ENCODE peak calls at places on chromosomes 11 and 22, in four cellular contexts. H is IMR-90, L is A549, X is K562. Y is an unnamed sample.

GRCh38 chr11:11297578-11297977 is 55.5 kb downstream of the CSNK2A3 start:
- DNase-seq in H (peak; percentile 29), L (no peak), X (no peak), Y (no peak)

GRCh38 chr11:70546179-70546940 is 148.0 kb downstream of the CTTN start:
- DNase-seq in H (no peak), L (no peak), X (no peak), Y (no peak)

GRCh38 chr11:3169952-3170755 is 5.0 kb upstream of the OSBPL5 start:
- DNase-seq in H (peak; percentile 61), L (no peak), X (no peak), Y (no peak)

GRCh38 chr11:2317354-2318050 is 15.7 kb downstream of the TSPAN32 start:
- DNase-seq in H (no peak), L (no peak), X (no peak), Y (no peak)

GRCh38 chr22:24845036-24845918 is 39.3 kb downstream of the SGSM1 start:
- DNase-seq in H (peak; percentile 9), L (peak; percentile 20), X (no peak), Y (no peak)

GRCh38 chr11:116680349-116681125 is 92.2 kb downstream of the BUD13 start:
- DNase-seq in H (no peak), L (no peak), X (no peak), Y (no peak)

GRCh38 chr22:44050766-44051747 is 27.0 kb downstream of the PARVB start:
- DNase-seq in H (no peak), L (no peak), X (no peak), Y (no peak)

GRCh38 chr11:67022961-67023956 is at the start of gene SYT12:
- DNase-seq in H (no peak), L (peak; percentile 35), X (no peak), Y (no peak)

GRCh38 chr11:27861706-27862430 is 161.6 kb upstream of the BDNF start:
- DNase-seq in H (peak; percentile 95), L (peak; percentile 21), X (no peak), Y (no peak)

GRCh38 chr11:31940396-31941037 is 129.4 kb upstream of the PAX6 start:
- DNase-seq in H (peak; percentile 30), L (no peak), X (no peak), Y (no peak)

GRCh38 chr11:9815486-9816136 is 151.7 kb downstream of the SWAP70 start:
- DNase-seq in H (peak; percentile 87), L (peak; percentile 54), X (no peak), Y (no peak)

GRCh38 chr11:73878771-73879170 is 2.0 kb downstream of the PAAF1 start:
- DNase-seq in H (no peak), L (no peak), X (no peak), Y (no peak)

GRCh38 chr22:46071451-46072029 is 78.8 kb upstream of the PPARA start:
- DNase-seq in H (peak; percentile 90), L (peak; percentile 92), X (no peak), Y (no peak)

GRCh38 chr11:128455766-128456165 is 131.6 kb downstream of the ETS1 start:
- DNase-seq in H (no peak), L (no peak), X (no peak), Y (no peak)

GRCh38 chr22:45162531-45162930 is 1.2 kb upstream of the NUP50 start:
- DNase-seq in H (no peak), L (no peak), X (no peak), Y (no peak)

GRCh38 chr22:40183029-40183581 is 5.4 kb downstream of the TNRC6B start:
- DNase-seq in H (peak; percentile 87), L (no peak), X (no peak), Y (no peak)

GRCh38 chr11:43580735-43581369 is 99.7 kb upstream of the HSD17B12 start:
- DNase-seq in H (peak; percentile 24), L (no peak), X (peak; percentile 67), Y (no peak)

GRCh38 chr11:36023922-36024321 is 80.1 kb downstream of the LDLRAD3 start:
- DNase-seq in H (peak; percentile 60), L (no peak), X (no peak), Y (no peak)
- TF ChIP-seq ELK1 in H (no peak), L (no peak), X (no peak), Y (no peak)

GRCh38 chr11:57474751-57475115 is 14.4 kb downstream of the RTN4RL2 start:
- DNase-seq in H (no peak), L (no peak), X (no peak), Y (no peak)

GRCh38 chr11:57475191-57475590 is 14.9 kb downstream of the RTN4RL2 start:
- DNase-seq in H (peak; percentile 12), L (no peak), X (no peak), Y (no peak)

GRCh38 chr11:57476223-57476882 is 16.0 kb downstream of the RTN4RL2 start:
- DNase-seq in H (no peak), L (no peak), X (no peak), Y (no peak)

GRCh38 chr11:57476883-57477506 is 16.7 kb downstream of the RTN4RL2 start:
- DNase-seq in H (peak; percentile 17), L (peak; percentile 56), X (no peak), Y (no peak)

DNA sequence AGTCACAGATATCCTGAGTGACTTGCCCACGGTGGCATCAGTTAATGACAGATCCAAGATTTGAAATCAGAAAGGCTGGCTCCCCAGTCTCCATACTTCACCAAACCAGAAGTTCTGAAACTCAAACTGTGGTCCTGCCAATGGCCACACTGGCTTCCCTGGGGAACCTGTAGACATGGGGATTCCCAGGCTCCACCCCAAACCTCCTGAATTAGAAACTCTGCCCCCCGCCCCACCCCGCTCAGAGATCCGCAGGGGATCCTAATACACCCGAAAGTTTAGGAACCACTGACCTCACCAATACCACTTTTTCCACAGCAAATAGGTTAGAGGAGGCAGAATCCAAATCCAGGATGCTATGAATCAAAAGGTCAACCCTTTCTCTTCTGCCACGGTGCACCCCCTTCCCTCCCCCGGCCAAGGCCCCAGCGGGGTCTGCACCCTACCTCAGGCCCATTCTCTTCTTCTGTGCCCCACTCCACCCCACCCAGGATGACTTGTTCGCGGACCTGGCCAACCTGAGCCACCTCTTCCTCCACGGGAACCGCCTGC is 15.4 kb downstream of the RTN4RL2 start:
- DNase-seq in H (no peak), L (no peak), X (no peak), Y (no peak)
- TF ChIP-seq ELK1 in H (no peak), L (no peak), X (no peak), Y (no peak)

DNA sequence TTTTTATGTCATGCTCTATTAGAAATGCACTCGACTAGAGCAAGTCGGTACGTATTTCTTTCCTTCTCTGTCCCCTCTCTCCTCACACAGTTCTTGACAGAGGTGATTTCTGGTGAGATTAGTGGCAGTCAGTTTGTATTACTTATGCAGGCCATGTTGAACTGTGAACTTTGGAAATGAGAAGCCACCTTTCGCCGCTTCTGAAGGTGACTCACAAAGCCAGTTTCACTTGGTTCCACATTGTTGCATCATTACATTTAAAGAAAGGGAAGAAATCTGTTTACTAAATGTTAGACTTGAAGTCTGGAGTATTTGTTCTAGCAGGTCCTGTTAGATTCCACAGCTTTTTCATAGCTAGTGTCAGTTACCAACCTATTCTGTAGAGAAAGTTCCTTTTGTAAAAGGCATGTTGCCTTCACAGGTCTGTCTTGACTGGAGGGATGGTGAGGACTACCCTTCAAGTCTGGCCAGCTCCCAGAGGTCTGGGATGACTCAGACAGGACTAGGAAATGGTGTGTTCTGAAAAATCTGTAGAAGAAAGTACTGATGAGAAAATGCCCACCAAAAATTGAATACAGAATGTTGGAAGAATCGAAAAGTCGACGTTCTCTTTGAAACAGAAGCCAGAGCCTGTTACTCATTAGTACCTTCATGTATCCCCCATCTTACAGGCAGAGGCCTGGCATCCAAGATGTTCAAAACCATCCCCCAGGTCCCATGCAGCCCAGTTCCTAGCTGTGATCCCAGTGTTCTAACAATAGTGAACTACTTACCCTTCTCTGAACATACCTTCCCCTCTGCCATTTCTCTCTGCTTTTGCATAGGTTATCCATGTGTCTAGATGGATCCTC is 181.4 kb downstream of the DBX1 start:
- DNase-seq in H (peak; percentile 90), L (peak; percentile 79), X (no peak), Y (peak; percentile 40)
- TF ChIP-seq ELK1 in H (no peak), L (no peak), X (no peak), Y (no peak)

GRCh38 chr11:133793271-133793848 is 52.0 kb downstream of the SPATA19 start:
- DNase-seq in H (no peak), L (no peak), X (no peak), Y (no peak)
- TF ChIP-seq ELK1 in H (no peak), L (no peak), X (no peak), Y (no peak)